ENCODE peak calls at places on chromosomes 12 and 14, in ten cellular contexts. One of them, this sample, is unnamed.

GRCh38 chr12:62320054-62320453 is 59.9 kb downstream of the USP15 start:
- DNase-seq in iris pigment epithelial cell: no peak
- DNase-seq in EH: no peak
- DNase-seq in NCI-H146: no peak
- DNase-seq in activated CD4-positive, alpha-beta T cell treated with anti-CD3 and anti-CD28 coated beads, Interleukin-2, amount 50 U/mL, for 1 hour: no peak
- DNase-seq in amniotic epithelial cell: no peak
- DNase-seq in tibial artery: no peak
- DNase-seq in RWPE2: no peak
- DNase-seq in HCT116: no peak
- DNase-seq in tibial nerve: no peak
- DNase-seq in this sample: no peak

GRCh38 chr12:117380083-117380482 is 18.7 kb upstream of the NOS1 start:
- DNase-seq in iris pigment epithelial cell: peak; percentile 3
- DNase-seq in HCT116: no peak
- DNase-seq in EH: no peak
- DNase-seq in tibial nerve: no peak
- DNase-seq in activated CD4-positive, alpha-beta T cell treated with anti-CD3 and anti-CD28 coated beads, Interleukin-2, amount 50 U/mL, for 1 hour: no peak
- DNase-seq in NCI-H146: no peak
- DNase-seq in tibial artery: no peak
- DNase-seq in amniotic epithelial cell: no peak
- DNase-seq in RWPE2: no peak
- DNase-seq in this sample: no peak

GRCh38 chr12:83261998-83262397 is 575.3 kb downstream of the TMTC2 start:
- DNase-seq in activated CD4-positive, alpha-beta T cell treated with anti-CD3 and anti-CD28 coated beads, Interleukin-2, amount 50 U/mL, for 1 hour: no peak
- DNase-seq in HCT116: peak; percentile 6
- DNase-seq in RWPE2: no peak
- DNase-seq in tibial nerve: no peak
- DNase-seq in EH: no peak
- DNase-seq in amniotic epithelial cell: no peak
- DNase-seq in iris pigment epithelial cell: no peak
- DNase-seq in NCI-H146: no peak
- DNase-seq in tibial artery: no peak
- DNase-seq in this sample: no peak

GRCh38 chr12:104182144-104182543 is 33.4 kb upstream of the TXNRD1 start:
- DNase-seq in RWPE2: no peak
- DNase-seq in NCI-H146: no peak
- DNase-seq in EH: peak; percentile 97
- DNase-seq in HCT116: no peak
- DNase-seq in tibial artery: peak; percentile 90
- DNase-seq in activated CD4-positive, alpha-beta T cell treated with anti-CD3 and anti-CD28 coated beads, Interleukin-2, amount 50 U/mL, for 1 hour: no peak
- DNase-seq in iris pigment epithelial cell: peak; percentile 99
- DNase-seq in amniotic epithelial cell: peak; percentile 97
- DNase-seq in tibial nerve: peak; percentile 63
- DNase-seq in this sample: no peak

GRCh38 chr14:32075636-32076277 is 1.3 kb upstream of the ARHGAP5 start:
- DNase-seq in HCT116: no peak
- DNase-seq in RWPE2: peak; percentile 71
- DNase-seq in activated CD4-positive, alpha-beta T cell treated with anti-CD3 and anti-CD28 coated beads, Interleukin-2, amount 50 U/mL, for 1 hour: no peak
- DNase-seq in EH: peak; percentile 20
- DNase-seq in iris pigment epithelial cell: peak; percentile 27
- DNase-seq in tibial artery: peak; percentile 59
- DNase-seq in NCI-H146: no peak
- DNase-seq in tibial nerve: no peak
- DNase-seq in amniotic epithelial cell: peak; percentile 41
- DNase-seq in this sample: no peak

GRCh38 chr14:88142990-88143389 is 138.1 kb downstream of the GPR65 start:
- DNase-seq in amniotic epithelial cell: no peak
- DNase-seq in EH: no peak
- DNase-seq in activated CD4-positive, alpha-beta T cell treated with anti-CD3 and anti-CD28 coated beads, Interleukin-2, amount 50 U/mL, for 1 hour: no peak
- DNase-seq in NCI-H146: no peak
- DNase-seq in HCT116: no peak
- DNase-seq in iris pigment epithelial cell: no peak
- DNase-seq in tibial artery: no peak
- DNase-seq in tibial nerve: no peak
- DNase-seq in RWPE2: no peak
- DNase-seq in this sample: no peak

GRCh38 chr14:57851354-57851753 is 14.5 kb downstream of the SLC35F4 start:
- DNase-seq in EH: no peak
- DNase-seq in iris pigment epithelial cell: no peak
- DNase-seq in tibial artery: no peak
- DNase-seq in amniotic epithelial cell: no peak
- DNase-seq in NCI-H146: no peak
- DNase-seq in RWPE2: no peak
- DNase-seq in HCT116: no peak
- DNase-seq in activated CD4-positive, alpha-beta T cell treated with anti-CD3 and anti-CD28 coated beads, Interleukin-2, amount 50 U/mL, for 1 hour: no peak
- DNase-seq in tibial nerve: no peak
- DNase-seq in this sample: no peak

GRCh38 chr14:80315681-80316080 is 104.4 kb upstream of the DIO2 start:
- DNase-seq in EH: peak; percentile 85
- DNase-seq in tibial artery: no peak
- DNase-seq in iris pigment epithelial cell: peak; percentile 40
- DNase-seq in HCT116: no peak
- DNase-seq in tibial nerve: no peak
- DNase-seq in NCI-H146: no peak
- DNase-seq in activated CD4-positive, alpha-beta T cell treated with anti-CD3 and anti-CD28 coated beads, Interleukin-2, amount 50 U/mL, for 1 hour: no peak
- DNase-seq in RWPE2: no peak
- DNase-seq in amniotic epithelial cell: no peak
- DNase-seq in this sample: no peak

GRCh38 chr12:70365648-70366518 is at the start of gene KCNMB4:
- DNase-seq in amniotic epithelial cell: peak; percentile 23
- DNase-seq in RWPE2: peak; percentile 70
- DNase-seq in iris pigment epithelial cell: peak; percentile 22
- DNase-seq in EH: peak; percentile 40
- DNase-seq in tibial nerve: peak; percentile 28
- DNase-seq in NCI-H146: peak; percentile 90
- DNase-seq in activated CD4-positive, alpha-beta T cell treated with anti-CD3 and anti-CD28 coated beads, Interleukin-2, amount 50 U/mL, for 1 hour: peak; percentile 60
- DNase-seq in tibial artery: peak; percentile 54
- DNase-seq in HCT116: no peak
- DNase-seq in this sample: peak; percentile 83

GRCh38 chr14:64193821-64194220 is 100.3 kb downstream of the ESR2 start:
- DNase-seq in RWPE2: no peak
- DNase-seq in activated CD4-positive, alpha-beta T cell treated with anti-CD3 and anti-CD28 coated beads, Interleukin-2, amount 50 U/mL, for 1 hour: no peak
- DNase-seq in tibial artery: no peak
- DNase-seq in HCT116: no peak
- DNase-seq in EH: no peak
- DNase-seq in iris pigment epithelial cell: no peak
- DNase-seq in tibial nerve: no peak
- DNase-seq in NCI-H146: no peak
- DNase-seq in amniotic epithelial cell: no peak
- DNase-seq in this sample: no peak

GRCh38 chr12:90854136-90854689 is 100.8 kb downstream of the CCER1 start:
- DNase-seq in NCI-H146: peak; percentile 8
- DNase-seq in tibial artery: no peak
- DNase-seq in amniotic epithelial cell: peak; percentile 65
- DNase-seq in activated CD4-positive, alpha-beta T cell treated with anti-CD3 and anti-CD28 coated beads, Interleukin-2, amount 50 U/mL, for 1 hour: no peak
- DNase-seq in HCT116: peak; percentile 36
- DNase-seq in tibial nerve: no peak
- DNase-seq in RWPE2: no peak
- DNase-seq in iris pigment epithelial cell: peak; percentile 51
- DNase-seq in EH: peak; percentile 50
- DNase-seq in this sample: no peak

GRCh38 chr12:9742665-9743064 is 9.8 kb upstream of the CLECL1 start:
- DNase-seq in HCT116: no peak
- DNase-seq in tibial nerve: no peak
- DNase-seq in amniotic epithelial cell: no peak
- DNase-seq in tibial artery: no peak
- DNase-seq in EH: no peak
- DNase-seq in iris pigment epithelial cell: no peak
- DNase-seq in RWPE2: no peak
- DNase-seq in NCI-H146: no peak
- DNase-seq in activated CD4-positive, alpha-beta T cell treated with anti-CD3 and anti-CD28 coated beads, Interleukin-2, amount 50 U/mL, for 1 hour: peak; percentile 30
- DNase-seq in this sample: no peak

GRCh38 chr12:52032431-52032796 is 18.8 kb upstream of the NR4A1 start:
- DNase-seq in HCT116: no peak
- DNase-seq in EH: peak; percentile 70
- DNase-seq in RWPE2: no peak
- DNase-seq in NCI-H146: no peak
- DNase-seq in amniotic epithelial cell: peak; percentile 76
- DNase-seq in tibial artery: peak; percentile 93
- DNase-seq in iris pigment epithelial cell: peak; percentile 83
- DNase-seq in activated CD4-positive, alpha-beta T cell treated with anti-CD3 and anti-CD28 coated beads, Interleukin-2, amount 50 U/mL, for 1 hour: no peak
- DNase-seq in tibial nerve: peak; percentile 80
- DNase-seq in this sample: no peak

GRCh38 chr14:64932231-64932630 is 10.3 kb downstream of the GPX2 start:
- DNase-seq in EH: no peak
- DNase-seq in RWPE2: no peak
- DNase-seq in activated CD4-positive, alpha-beta T cell treated with anti-CD3 and anti-CD28 coated beads, Interleukin-2, amount 50 U/mL, for 1 hour: no peak
- DNase-seq in NCI-H146: no peak
- DNase-seq in HCT116: no peak
- DNase-seq in tibial artery: no peak
- DNase-seq in iris pigment epithelial cell: no peak
- DNase-seq in tibial nerve: no peak
- DNase-seq in amniotic epithelial cell: no peak
- DNase-seq in this sample: no peak

GRCh38 chr14:95340201-95340697 is 20.5 kb upstream of the CLMN start:
- DNase-seq in RWPE2: no peak
- DNase-seq in amniotic epithelial cell: no peak
- DNase-seq in NCI-H146: no peak
- DNase-seq in tibial artery: no peak
- DNase-seq in EH: no peak
- DNase-seq in activated CD4-positive, alpha-beta T cell treated with anti-CD3 and anti-CD28 coated beads, Interleukin-2, amount 50 U/mL, for 1 hour: no peak
- DNase-seq in HCT116: no peak
- DNase-seq in tibial nerve: no peak
- DNase-seq in iris pigment epithelial cell: no peak
- DNase-seq in this sample: no peak

GRCh38 chr12:18462437-18462836 is 201.1 kb downstream of the PIK3C2G start:
- DNase-seq in HCT116: no peak
- DNase-seq in NCI-H146: no peak
- DNase-seq in RWPE2: no peak
- DNase-seq in activated CD4-positive, alpha-beta T cell treated with anti-CD3 and anti-CD28 coated beads, Interleukin-2, amount 50 U/mL, for 1 hour: no peak
- DNase-seq in tibial nerve: no peak
- DNase-seq in EH: peak; percentile 72
- DNase-seq in iris pigment epithelial cell: peak; percentile 55
- DNase-seq in tibial artery: no peak
- DNase-seq in amniotic epithelial cell: no peak
- DNase-seq in this sample: no peak

GRCh38 chr14:54175298-54175942 is 218.8 kb upstream of the BMP4 start:
- DNase-seq in NCI-H146: peak; percentile 26
- DNase-seq in RWPE2: no peak
- DNase-seq in HCT116: peak; percentile 78
- DNase-seq in activated CD4-positive, alpha-beta T cell treated with anti-CD3 and anti-CD28 coated beads, Interleukin-2, amount 50 U/mL, for 1 hour: peak; percentile 9
- DNase-seq in amniotic epithelial cell: peak; percentile 66
- DNase-seq in EH: peak; percentile 76
- DNase-seq in tibial nerve: peak; percentile 47
- DNase-seq in tibial artery: peak; percentile 69
- DNase-seq in iris pigment epithelial cell: peak; percentile 69
- DNase-seq in this sample: peak; percentile 60

GRCh38 chr12:98373982-98374381 is 141.4 kb upstream of the TMPO start:
- DNase-seq in iris pigment epithelial cell: peak; percentile 14
- DNase-seq in RWPE2: no peak
- DNase-seq in HCT116: no peak
- DNase-seq in amniotic epithelial cell: no peak
- DNase-seq in tibial nerve: no peak
- DNase-seq in activated CD4-positive, alpha-beta T cell treated with anti-CD3 and anti-CD28 coated beads, Interleukin-2, amount 50 U/mL, for 1 hour: no peak
- DNase-seq in NCI-H146: peak; percentile 27
- DNase-seq in tibial artery: no peak
- DNase-seq in EH: peak; percentile 26
- DNase-seq in this sample: no peak

GRCh38 chr14:69373104-69373503 is 25.0 kb downstream of the ERH start:
- DNase-seq in NCI-H146: no peak
- DNase-seq in tibial nerve: no peak
- DNase-seq in RWPE2: no peak
- DNase-seq in HCT116: no peak
- DNase-seq in amniotic epithelial cell: no peak
- DNase-seq in tibial artery: no peak
- DNase-seq in EH: no peak
- DNase-seq in activated CD4-positive, alpha-beta T cell treated with anti-CD3 and anti-CD28 coated beads, Interleukin-2, amount 50 U/mL, for 1 hour: no peak
- DNase-seq in iris pigment epithelial cell: no peak
- DNase-seq in this sample: no peak

GRCh38 chr12:116366456-116366776 is 88.9 kb upstream of the MED13L start:
- DNase-seq in amniotic epithelial cell: no peak
- DNase-seq in tibial nerve: no peak
- DNase-seq in activated CD4-positive, alpha-beta T cell treated with anti-CD3 and anti-CD28 coated beads, Interleukin-2, amount 50 U/mL, for 1 hour: no peak
- DNase-seq in RWPE2: no peak
- DNase-seq in NCI-H146: no peak
- DNase-seq in iris pigment epithelial cell: no peak
- DNase-seq in tibial artery: no peak
- DNase-seq in EH: no peak
- DNase-seq in HCT116: no peak
- DNase-seq in this sample: no peak

GRCh38 chr12:71581206-71581605 is 82.4 kb downstream of the ZFC3H1 start:
- DNase-seq in iris pigment epithelial cell: no peak
- DNase-seq in RWPE2: no peak
- DNase-seq in HCT116: no peak
- DNase-seq in amniotic epithelial cell: peak; percentile 19
- DNase-seq in activated CD4-positive, alpha-beta T cell treated with anti-CD3 and anti-CD28 coated beads, Interleukin-2, amount 50 U/mL, for 1 hour: no peak
- DNase-seq in EH: no peak
- DNase-seq in tibial artery: no peak
- DNase-seq in tibial nerve: no peak
- DNase-seq in NCI-H146: no peak
- DNase-seq in this sample: no peak

GRCh38 chr14:70234066-70234950 is 45.6 kb upstream of the SLC8A3 start:
- DNase-seq in amniotic epithelial cell: no peak
- DNase-seq in NCI-H146: no peak
- DNase-seq in activated CD4-positive, alpha-beta T cell treated with anti-CD3 and anti-CD28 coated beads, Interleukin-2, amount 50 U/mL, for 1 hour: no peak
- DNase-seq in EH: no peak
- DNase-seq in iris pigment epithelial cell: no peak
- DNase-seq in tibial nerve: no peak
- DNase-seq in HCT116: no peak
- DNase-seq in tibial artery: no peak
- DNase-seq in RWPE2: no peak
- DNase-seq in this sample: no peak

GRCh38 chr14:104882325-104882973 is 17.4 kb downstream of the CEP170B start:
- DNase-seq in EH: peak; percentile 15
- DNase-seq in iris pigment epithelial cell: peak; percentile 23
- DNase-seq in tibial artery: no peak
- DNase-seq in activated CD4-positive, alpha-beta T cell treated with anti-CD3 and anti-CD28 coated beads, Interleukin-2, amount 50 U/mL, for 1 hour: no peak
- DNase-seq in amniotic epithelial cell: no peak
- DNase-seq in tibial nerve: no peak
- DNase-seq in RWPE2: peak; percentile 98
- DNase-seq in HCT116: peak; percentile 36
- DNase-seq in NCI-H146: peak; percentile 25
- DNase-seq in this sample: peak; percentile 30

GRCh38 chr14:72745991-72746980 is 147.6 kb downstream of the DPF3 start:
- DNase-seq in iris pigment epithelial cell: peak; percentile 75
- DNase-seq in RWPE2: no peak
- DNase-seq in EH: peak; percentile 87
- DNase-seq in tibial artery: no peak
- DNase-seq in NCI-H146: no peak
- DNase-seq in HCT116: no peak
- DNase-seq in activated CD4-positive, alpha-beta T cell treated with anti-CD3 and anti-CD28 coated beads, Interleukin-2, amount 50 U/mL, for 1 hour: no peak
- DNase-seq in tibial nerve: no peak
- DNase-seq in amniotic epithelial cell: peak; percentile 31
- DNase-seq in this sample: no peak

GRCh38 chr14:61662437-61663311 is 32.6 kb upstream of the HIF1A start:
- DNase-seq in tibial nerve: no peak
- DNase-seq in tibial artery: no peak
- DNase-seq in HCT116: peak; percentile 34
- DNase-seq in EH: peak; percentile 68
- DNase-seq in iris pigment epithelial cell: peak; percentile 88
- DNase-seq in activated CD4-positive, alpha-beta T cell treated with anti-CD3 and anti-CD28 coated beads, Interleukin-2, amount 50 U/mL, for 1 hour: peak; percentile 30
- DNase-seq in RWPE2: no peak
- DNase-seq in NCI-H146: no peak
- DNase-seq in amniotic epithelial cell: peak; percentile 91
- DNase-seq in this sample: peak; percentile 54

GRCh38 chr12:113841786-113842185 is 124.3 kb downstream of the RBM19 start:
- DNase-seq in NCI-H146: no peak
- DNase-seq in activated CD4-positive, alpha-beta T cell treated with anti-CD3 and anti-CD28 coated beads, Interleukin-2, amount 50 U/mL, for 1 hour: no peak
- DNase-seq in iris pigment epithelial cell: no peak
- DNase-seq in tibial nerve: no peak
- DNase-seq in HCT116: no peak
- DNase-seq in tibial artery: no peak
- DNase-seq in EH: no peak
- DNase-seq in amniotic epithelial cell: no peak
- DNase-seq in RWPE2: no peak
- DNase-seq in this sample: no peak

GRCh38 chr14:58107947-58108552 is 44.0 kb downstream of the ARMH4 start:
- DNase-seq in tibial nerve: no peak
- DNase-seq in RWPE2: no peak
- DNase-seq in activated CD4-positive, alpha-beta T cell treated with anti-CD3 and anti-CD28 coated beads, Interleukin-2, amount 50 U/mL, for 1 hour: peak; percentile 8
- DNase-seq in NCI-H146: peak; percentile 11
- DNase-seq in amniotic epithelial cell: peak; percentile 63
- DNase-seq in iris pigment epithelial cell: peak; percentile 78
- DNase-seq in HCT116: peak; percentile 52
- DNase-seq in EH: peak; percentile 68
- DNase-seq in tibial artery: no peak
- DNase-seq in this sample: peak; percentile 12

GRCh38 chr12:50678650-50679049 is 85.3 kb upstream of the ATF1 start:
- DNase-seq in EH: no peak
- DNase-seq in activated CD4-positive, alpha-beta T cell treated with anti-CD3 and anti-CD28 coated beads, Interleukin-2, amount 50 U/mL, for 1 hour: no peak
- DNase-seq in iris pigment epithelial cell: no peak
- DNase-seq in tibial nerve: no peak
- DNase-seq in HCT116: no peak
- DNase-seq in RWPE2: no peak
- DNase-seq in tibial artery: no peak
- DNase-seq in amniotic epithelial cell: no peak
- DNase-seq in NCI-H146: no peak
- DNase-seq in this sample: no peak

This sample was measured in stimulated activated naive CD8-positive, alpha-beta T cell treated with anti-CD3 and anti-CD28 coated beads, Interleukin-15, Interleukin-2, amounts not matched to agents 100 U/mL and 50 U/mL, for 24 hours.